ENCODE peak calls at places on chromosomes 11 and 22, in eight cellular contexts. U, P, O, X, C, Q, W and A are unnamed samples.

GRCh38 chr11:69194396-69194795 is 38.7 kb downstream of the SMIM38 start:
- DNase-seq in U (no peak), P (no peak), O (no peak), X (no peak), C (no peak), Q (no peak), W (no peak), A (no peak)

GRCh38 chr11:2932850-2933251 is 3.6 kb upstream of the PHLDA2 start:
- DNase-seq in U (no peak), P (peak), O (peak), X (no peak), C (no peak), Q (no peak), W (peak), A (peak)

GRCh38 chr11:12993626-12994025 is 15.5 kb upstream of the RASSF10 start:
- DNase-seq in U (no peak), P (no peak), O (no peak), X (no peak), C (no peak), Q (no peak), W (no peak), A (no peak)

GRCh38 chr11:72358461-72359405 is 75.6 kb downstream of the CLPB start:
- DNase-seq in U (peak), P (no peak), O (no peak), X (no peak), C (no peak), Q (no peak), W (no peak), A (no peak)

GRCh38 chr22:40237241-40237640 is 59.5 kb downstream of the TNRC6B start:
- DNase-seq in U (no peak), P (no peak), O (no peak), X (no peak), C (no peak), Q (no peak), W (no peak), A (no peak)

GRCh38 chr11:111194789-111195188 is 50.7 kb upstream of the POU2AF2 start:
- DNase-seq in U (no peak), P (peak), O (no peak), X (no peak), C (no peak), Q (no peak), W (no peak), A (no peak)

GRCh38 chr11:86916330-86916729 is 38.9 kb downstream of the FZD4 start:
- DNase-seq in U (peak), P (peak), O (no peak), X (no peak), C (no peak), Q (no peak), W (peak), A (peak)

GRCh38 chr22:40241200-40241763 is 63.6 kb downstream of the TNRC6B start:
- DNase-seq in U (no peak), P (no peak), O (no peak), X (peak), C (no peak), Q (no peak), W (no peak), A (no peak)

GRCh38 chr11:16610213-16610737 is 128.2 kb upstream of the C11orf58 start:
- DNase-seq in U (no peak), P (no peak), O (no peak), X (no peak), C (no peak), Q (no peak), W (no peak), A (no peak)

GRCh38 chr11:18308242-18308641 is 13.7 kb downstream of the HPS5 start:
- DNase-seq in U (no peak), P (no peak), O (no peak), X (no peak), C (no peak), Q (no peak), W (no peak), A (no peak)

GRCh38 chr11:134158023-134158422 is 65.7 kb downstream of the NCAPD3 start:
- DNase-seq in U (no peak), P (no peak), O (no peak), X (no peak), C (no peak), Q (no peak), W (no peak), A (no peak)

DNA sequence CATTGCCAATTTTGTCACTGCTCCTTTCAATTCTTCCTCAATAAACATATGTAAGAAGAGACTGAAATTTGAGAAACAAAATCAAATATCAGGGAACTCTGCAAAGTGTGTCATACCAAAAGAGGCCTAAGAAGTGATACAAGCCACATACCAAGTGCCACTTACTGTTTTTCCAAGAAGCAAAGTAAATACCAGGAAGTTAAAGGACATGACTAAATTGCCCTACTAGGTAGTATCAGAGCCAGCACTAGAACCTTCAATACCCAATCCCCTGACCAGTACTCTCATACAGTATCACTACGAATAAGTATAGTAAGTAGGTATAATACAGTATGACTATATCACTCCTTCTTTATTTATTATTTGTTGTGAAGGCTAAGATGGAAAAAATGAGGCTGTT is 13.6 kb downstream of the MAML2 start:
- DNase-seq in U (no peak), P (no peak), O (no peak), X (no peak), C (no peak), Q (no peak), W (no peak), A (no peak)
- H3K27ac ChIP-seq in U (no peak), P (no peak), O (peak), X (no peak), C (no peak), Q (no peak), W (peak), A (no peak)

GRCh38 chr11:116993599-116993998 is 104.6 kb downstream of the SIK3 start:
- DNase-seq in U (peak), P (peak), O (no peak), X (peak), C (no peak), Q (no peak), W (peak), A (no peak)
- H3K27ac ChIP-seq in U (peak), P (no peak), O (no peak), X (peak), C (no peak), Q (no peak), W (no peak), A (no peak)

DNA sequence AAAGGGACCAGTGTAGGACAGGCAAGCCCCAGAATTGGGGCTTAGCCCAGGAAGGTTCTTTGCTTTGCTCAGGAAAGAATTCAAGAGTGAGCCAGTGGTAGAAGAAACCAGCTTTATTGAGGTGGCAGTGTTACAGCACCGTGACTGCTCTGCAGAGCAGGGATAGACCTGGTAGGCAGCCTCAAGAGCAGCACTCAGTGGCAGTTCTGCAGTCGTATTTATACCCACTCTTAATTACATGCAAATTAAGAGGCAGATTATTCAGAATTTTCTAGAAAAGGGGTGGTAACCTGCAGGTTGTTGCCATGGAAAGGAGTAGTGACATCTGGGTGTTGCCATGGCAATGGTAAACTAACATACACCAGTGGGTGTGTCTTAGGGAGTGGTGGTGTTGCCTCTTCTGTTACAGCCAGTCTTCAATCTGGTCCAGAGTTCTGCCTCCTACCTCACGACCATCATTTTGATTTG is 84.8 kb upstream of the RAB1B start:
- DNase-seq in U (peak), P (no peak), O (no peak), X (peak), C (no peak), Q (no peak), W (peak), A (no peak)
- H3K27ac ChIP-seq in U (no peak), P (no peak), O (no peak), X (no peak), C (no peak), Q (no peak), W (no peak), A (no peak)

DNA sequence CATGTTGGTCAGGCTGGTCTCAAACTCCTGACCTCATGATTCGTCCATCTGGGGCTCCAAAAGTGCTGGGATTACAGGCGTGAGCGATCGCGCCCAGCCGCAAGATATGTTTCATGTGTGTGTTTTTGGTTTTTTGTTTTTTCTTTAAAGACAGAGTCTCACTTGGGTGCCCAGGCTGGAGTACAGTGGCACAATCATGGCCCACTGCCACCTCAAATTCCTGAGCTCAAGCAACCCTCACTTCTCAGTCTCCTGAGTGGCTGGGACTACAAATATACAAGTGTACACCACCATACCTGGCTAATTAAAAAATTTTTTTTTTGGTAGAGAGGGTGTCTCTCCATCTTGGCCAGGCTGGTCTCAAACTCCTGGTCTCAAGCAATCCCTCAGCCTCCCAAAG is 8.4 kb downstream of the TIGD3 start:
- DNase-seq in U (no peak), P (no peak), O (no peak), X (no peak), C (no peak), Q (no peak), W (no peak), A (no peak)
- H3K27ac ChIP-seq in U (no peak), P (no peak), O (peak), X (no peak), C (no peak), Q (no peak), W (no peak), A (no peak)

DNA sequence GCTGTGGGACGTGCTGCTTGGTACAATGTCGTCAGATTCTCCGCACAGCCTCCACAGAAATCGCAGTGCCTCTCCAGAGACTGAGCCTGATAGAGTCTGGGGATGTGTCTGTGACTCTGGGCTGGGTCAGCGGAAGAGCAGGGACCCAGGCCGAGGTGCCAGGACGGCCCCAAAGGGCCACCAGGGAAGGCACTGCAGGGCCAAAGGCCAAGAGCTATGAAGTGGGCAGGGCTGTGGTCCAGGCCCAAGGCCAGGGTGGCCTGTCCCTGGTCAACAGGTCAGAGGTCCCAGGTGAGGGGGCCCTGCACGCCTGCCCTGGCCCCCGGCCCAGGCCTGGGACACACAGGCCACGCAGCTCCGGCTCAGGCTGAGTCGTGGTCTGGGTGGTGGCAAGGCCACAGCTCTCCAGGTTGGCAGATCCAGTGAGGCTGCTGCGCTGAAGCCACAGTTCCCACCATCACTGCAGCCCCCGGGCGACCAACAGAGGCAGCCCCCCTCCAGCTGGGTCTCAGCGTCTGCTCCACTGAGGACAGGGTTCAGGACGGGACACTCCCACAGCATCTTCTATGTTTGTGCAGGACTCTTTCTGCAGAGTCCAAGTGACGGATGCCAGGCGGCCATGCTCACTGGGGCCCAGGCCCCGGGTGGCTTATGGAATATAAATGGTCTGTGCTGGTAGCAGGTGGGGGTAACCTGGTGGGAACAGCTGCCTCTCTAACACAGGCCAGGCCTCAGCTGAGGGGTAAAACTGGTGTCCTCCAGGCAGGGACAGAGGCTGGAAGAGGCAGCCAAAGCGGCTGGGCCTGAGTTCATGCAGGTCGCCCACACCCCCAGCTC is 4.8 kb upstream of the PIM3 start:
- DNase-seq in U (no peak), P (no peak), O (no peak), X (no peak), C (no peak), Q (no peak), W (no peak), A (no peak)
- H3K27ac ChIP-seq in U (no peak), P (no peak), O (peak), X (no peak), C (no peak), Q (peak), W (no peak), A (no peak)

GRCh38 chr11:79441159-79441875 is 487 bp upstream of the TENM4 start:
- DNase-seq in U (no peak), P (peak), O (no peak), X (no peak), C (peak), Q (no peak), W (no peak), A (no peak)
- H3K27ac ChIP-seq in U (peak), P (peak), O (no peak), X (no peak), C (peak), Q (no peak), W (no peak), A (no peak)